ENCODE peak calls at places on chromosome 20, in six cellular contexts. S is EH; B is pons; Q is activated effector memory CD4-positive, alpha-beta T cell treated with anti-CD3 and anti-CD28 coated beads, Interleukin-2, amount 50 U/mL, for 16 hours; O is skeletal muscle cell; R is EL. H is an unnamed sample.

GRCh38 chr20:48384147-48384818 is 443.5 kb downstream of the PREX1 start:
- DNase-seq in S (no peak), B (no peak), Q (no peak), O (no peak), R (no peak), H (no peak)

GRCh38 chr20:40564997-40565680 is 123.9 kb downstream of the MAFB start:
- DNase-seq in S (peak), B (no peak), Q (no peak), O (peak), R (peak), H (peak)

GRCh38 chr20:31608256-31608980 is 3.3 kb downstream of the ID1 start:
- DNase-seq in S (peak), B (no peak), Q (no peak), O (peak), R (peak), H (no peak)

GRCh38 chr20:19991826-19992225 is 25.3 kb upstream of the NAA20 start:
- DNase-seq in S (no peak), B (no peak), Q (no peak), O (no peak), R (no peak), H (no peak)

GRCh38 chr20:35607003-35607735 is 8.5 kb upstream of the SPAG4 start:
- DNase-seq in S (no peak), B (no peak), Q (no peak), O (no peak), R (no peak), H (no peak)

GRCh38 chr20:5608448-5609161 is 141.6 kb upstream of the SHLD1 start:
- DNase-seq in S (peak), B (peak), Q (no peak), O (no peak), R (peak), H (no peak)

GRCh38 chr20:47236639-47236900 is 119.9 kb downstream of the ZMYND8 start:
- DNase-seq in S (no peak), B (no peak), Q (no peak), O (no peak), R (no peak), H (no peak)

GRCh38 chr20:1667510-1668085 is 10.0 kb upstream of the SIRPG start:
- DNase-seq in S (no peak), B (no peak), Q (no peak), O (no peak), R (no peak), H (no peak)

GRCh38 chr20:62458256-62459251 is 17.2 kb downstream of the GATA5 start:
- DNase-seq in S (no peak), B (no peak), Q (no peak), O (no peak), R (no peak), H (no peak)

GRCh38 chr20:18909254-18909653 is 95.7 kb downstream of the SCP2D1 start:
- DNase-seq in S (no peak), B (no peak), Q (no peak), O (no peak), R (no peak), H (no peak)

GRCh38 chr20:8940311-8940710 is 128.6 kb upstream of the PLCB4 start:
- DNase-seq in S (no peak), B (no peak), Q (no peak), O (no peak), R (no peak), H (peak)

GRCh38 chr20:4603724-4604123 is 118.0 kb upstream of the PRND start:
- DNase-seq in S (peak), B (peak), Q (no peak), O (peak), R (peak), H (no peak)

GRCh38 chr20:20205862-20206236 is 153.5 kb downstream of the CFAP61 start:
- DNase-seq in S (no peak), B (no peak), Q (no peak), O (no peak), R (no peak), H (no peak)

GRCh38 chr20:20360464-20360863 is 7.4 kb upstream of the INSM1 start:
- DNase-seq in S (peak), B (peak), Q (no peak), O (peak), R (peak), H (peak)